ENCODE peak calls at places on chromosomes 5 and 9, in four cellular contexts. P is GM12878, B is K562, H is H1. R is an unnamed sample.

GRCh38 chr9:134358968-134359319 is 32.7 kb downstream of the RXRA start:
- DNase-seq in P (no peak), B (no peak), H (no peak), R (no peak)

GRCh38 chr5:57677235-57677634 is 194.6 kb upstream of the ACTBL2 start:
- DNase-seq in B (no peak), P (no peak), H (no peak), R (no peak)

GRCh38 chr9:72635197-72635596 is 113.8 kb downstream of the TMC1 start:
- DNase-seq in H (no peak), B (no peak), P (peak; percentile 51), R (no peak)

GRCh38 chr9:6833518-6834192 is 75.9 kb downstream of the KDM4C start:
- DNase-seq in B (no peak), H (no peak), P (no peak), R (no peak)

GRCh38 chr5:174642816-174643405 is 81.5 kb upstream of the MSX2 start:
- DNase-seq in P (no peak), B (no peak), H (no peak), R (no peak)

GRCh38 chr5:9466677-9467076 is 79.2 kb downstream of the SEMA5A start:
- DNase-seq in B (no peak), H (no peak), P (no peak), R (no peak)

GRCh38 chr5:55578771-55579170 is 44.0 kb upstream of the PLPP1 start:
- DNase-seq in B (no peak), H (no peak), P (no peak), R (no peak)

GRCh38 chr9:129121483-129121882 is 10.3 kb downstream of the PTPA start:
- DNase-seq in B (no peak), H (no peak), P (no peak), R (no peak)

GRCh38 chr5:54838843-54839242 is 146.6 kb downstream of the ESM1 start:
- DNase-seq in P (no peak), H (no peak), B (no peak), R (no peak)

GRCh38 chr9:34568133-34568532 is 21.4 kb downstream of the CNTFR start:
- DNase-seq in P (no peak), H (no peak), B (no peak), R (no peak)

DNA sequence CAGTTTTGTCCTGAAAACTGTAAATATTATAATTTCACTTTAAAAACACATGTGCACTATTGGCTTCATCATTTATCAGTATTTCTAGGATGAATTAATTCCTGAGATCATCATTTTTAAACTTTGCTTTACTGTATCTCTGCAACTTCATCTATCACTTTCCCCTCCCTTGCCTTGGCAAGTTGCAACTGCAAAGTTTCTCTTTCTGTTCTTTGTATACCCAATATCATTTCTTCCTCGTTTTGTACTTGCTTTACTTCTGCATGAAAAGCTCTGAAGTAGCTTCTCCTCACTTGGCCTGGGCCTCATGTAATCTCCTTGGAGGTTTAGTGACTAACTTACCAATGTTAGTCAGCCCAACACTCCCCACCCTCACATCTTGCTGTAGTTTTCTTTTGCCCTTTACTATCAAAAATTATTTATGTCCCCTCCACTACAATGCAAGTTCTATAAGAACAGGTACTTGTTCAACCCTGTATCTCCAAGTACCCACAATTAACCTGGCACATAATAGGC is 12.8 kb downstream of the C5orf63 start:
- DNase-seq in P (no peak), B (no peak), H (no peak), R (no peak)
- TF ChIP-seq HDAC2 in P (no peak), B (no peak), H (no peak), R (no peak)

DNA sequence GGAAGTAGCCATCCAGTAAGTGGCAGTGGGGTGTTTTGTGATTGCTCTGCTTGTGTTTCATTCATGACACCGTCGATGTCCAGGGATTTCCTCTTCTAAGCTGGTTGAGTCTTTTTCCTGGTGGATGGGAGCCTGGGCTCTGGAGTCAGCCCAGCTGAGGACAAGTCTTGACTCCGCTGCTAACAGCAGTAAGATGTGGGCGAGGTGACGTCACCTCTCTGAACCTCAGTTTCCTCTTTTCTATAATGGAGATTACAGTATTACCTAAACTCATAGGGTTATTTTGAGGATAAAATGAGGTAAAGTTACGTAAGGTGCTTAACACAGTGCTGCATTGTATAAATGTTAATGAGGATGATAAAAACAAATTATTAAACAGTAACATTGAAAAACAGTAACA is 21.3 kb downstream of the FGF1 start:
- DNase-seq in P (no peak), B (no peak), H (no peak), R (no peak)
- TF ChIP-seq SP1 in P (no peak), B (no peak), H (no peak), R (no peak)

DNA sequence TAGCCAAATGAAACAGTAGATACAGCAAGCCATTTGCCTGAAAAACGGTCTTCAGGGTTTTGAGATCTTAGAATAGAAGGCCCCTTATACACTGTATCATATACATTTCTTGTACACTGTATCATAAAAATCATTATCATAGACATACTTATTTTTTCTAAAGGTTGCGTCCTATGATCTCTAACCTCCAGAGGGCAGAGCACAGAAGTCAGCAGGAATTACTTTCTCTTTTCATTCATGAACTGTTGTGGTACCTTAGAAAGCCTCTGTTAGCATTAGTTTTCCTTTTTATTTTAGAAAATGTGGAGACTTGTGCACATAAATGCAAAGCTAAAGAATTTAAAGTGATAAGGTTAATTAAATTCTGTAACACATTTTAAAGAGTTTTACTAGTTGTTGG is 115.4 kb downstream of the OXCT1 start:
- DNase-seq in B (no peak), H (no peak), P (no peak), R (no peak)
- TF ChIP-seq HDAC2 in B (no peak), H (no peak), P (no peak), R (no peak)

DNA sequence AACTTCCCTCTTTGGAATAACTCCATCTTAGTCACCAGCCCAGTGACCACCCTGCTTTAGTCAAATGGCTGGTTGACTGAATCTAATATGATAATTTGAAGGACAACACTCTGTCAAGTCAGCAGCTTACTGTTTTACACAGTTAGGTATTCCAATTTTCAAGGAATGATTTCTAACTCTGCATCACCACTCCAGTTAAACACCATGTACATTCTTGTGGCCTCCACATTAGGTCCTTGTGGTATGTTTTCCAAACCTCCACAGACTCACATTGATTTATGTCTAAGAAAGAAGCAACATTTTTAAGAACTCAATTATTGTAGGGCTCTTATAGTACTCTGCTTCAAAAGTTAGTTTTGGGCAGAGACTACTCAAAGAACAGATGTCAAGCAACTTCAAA is 110.7 kb downstream of the TLE1 start:
- DNase-seq in H (no peak), B (no peak), P (no peak), R (no peak)
- TF ChIP-seq SP1 in H (no peak), B (no peak), P (no peak), R (no peak)

GRCh38 chr9:36276254-36276653 is 18.0 kb upstream of the GNE start:
- DNase-seq in B (no peak), P (no peak), H (no peak), R (no peak)

GRCh38 chr9:36280989-36281388 is 22.7 kb upstream of the GNE start:
- DNase-seq in B (no peak), P (no peak), H (no peak), R (no peak)

GRCh38 chr9:36278243-36278642 is 20.0 kb upstream of the GNE start:
- DNase-seq in B (no peak), H (no peak), P (no peak), R (no peak)

GRCh38 chr9:36275060-36275459 is 16.8 kb upstream of the GNE start:
- DNase-seq in B (no peak), P (no peak), H (no peak), R (no peak)

GRCh38 chr9:36276840-36277239 is 18.6 kb upstream of the GNE start:
- DNase-seq in H (no peak), B (peak; percentile 14), P (no peak), R (peak; percentile 6)
- TF ChIP-seq HDAC2 in H (no peak), B (no peak), P (no peak), R (no peak)